ENCODE peak calls at places on chromosomes 1 and 21, in five cellular contexts. One of them, this sample, is unnamed.
A peak's percentile ranks its signal among the peaks of the same experiment; 100 is the strongest.

GRCh38 chr1:173056355-173056754 is 5.6 kb upstream of the TNFSF18 start:
- DNase-seq in fibroblast of lung: no peak
- DNase-seq in COR-L47: no peak
- DNase-seq in AG04450: no peak
- DNase-seq in lung: no peak
- DNase-seq in this sample: no peak

GRCh38 chr1:37739222-37739621 is 25.7 kb downstream of the EPHA10 start:
- DNase-seq in fibroblast of lung: no peak
- DNase-seq in COR-L47: no peak
- DNase-seq in AG04450: no peak
- DNase-seq in lung: no peak
- DNase-seq in this sample: peak; percentile 24

GRCh38 chr21:25733859-25734653 is 648 bp downstream of the ATP5PF start:
- DNase-seq in fibroblast of lung: peak; percentile 48
- DNase-seq in COR-L47: no peak
- DNase-seq in AG04450: peak; percentile 1
- DNase-seq in lung: peak; percentile 32
- DNase-seq in this sample: peak; percentile 44

GRCh38 chr1:234486858-234487830 is 8.2 kb upstream of the TARBP1 start:
- DNase-seq in fibroblast of lung: peak; percentile 60
- DNase-seq in COR-L47: peak; percentile 21
- DNase-seq in AG04450: peak; percentile 77
- DNase-seq in lung: no peak
- DNase-seq in this sample: peak; percentile 75

GRCh38 chr21:36613064-36613463 is 85.9 kb upstream of the SIM2 start:
- DNase-seq in fibroblast of lung: no peak
- DNase-seq in COR-L47: no peak
- DNase-seq in AG04450: peak; percentile 24
- DNase-seq in lung: no peak
- DNase-seq in this sample: no peak

GRCh38 chr1:113805256-113805531 is 7.1 kb downstream of the RSBN1 start:
- DNase-seq in fibroblast of lung: no peak
- DNase-seq in COR-L47: no peak
- DNase-seq in AG04450: no peak
- DNase-seq in lung: no peak
- DNase-seq in this sample: no peak

GRCh38 chr1:10613340-10613739 is 138.6 kb downstream of the PEX14 start:
- DNase-seq in fibroblast of lung: no peak
- DNase-seq in COR-L47: no peak
- DNase-seq in AG04450: no peak
- DNase-seq in lung: no peak
- DNase-seq in this sample: no peak

GRCh38 chr1:20699558-20699957 is 18.2 kb downstream of the KIF17 start:
- DNase-seq in fibroblast of lung: no peak
- DNase-seq in COR-L47: no peak
- DNase-seq in AG04450: no peak
- DNase-seq in lung: no peak
- DNase-seq in this sample: peak; percentile 75

GRCh38 chr1:67916439-67916886 is 83.2 kb upstream of the GNG12 start:
- DNase-seq in fibroblast of lung: no peak
- DNase-seq in COR-L47: no peak
- DNase-seq in AG04450: no peak
- DNase-seq in lung: no peak
- DNase-seq in this sample: no peak